ENCODE peak calls at places on chromosomes 3 and 15, in nine cellular contexts. V, R, B, S, Y, K, O, U and J are unnamed samples.

GRCh38 chr3:145188079-145188785 is 972.8 kb downstream of the PLOD2 start:
- DNase-seq in K (no peak), Y (peak; percentile 13), V (no peak), U (no peak), B (no peak), R (no peak), O (no peak), S (no peak), J (no peak)

GRCh38 chr15:66714543-66714981 is 12.5 kb downstream of the SMAD6 start:
- DNase-seq in U (no peak), S (no peak), V (no peak), O (no peak), R (peak; percentile 69), K (no peak), Y (peak; percentile 65), B (no peak), J (no peak)

GRCh38 chr3:78165876-78166275 is 1126.0 kb downstream of the ROBO2 start:
- DNase-seq in S (no peak), Y (no peak), V (no peak), K (no peak), B (no peak), O (no peak), U (no peak), R (no peak), J (no peak)

GRCh38 chr3:144031938-144032337 is 60.3 kb downstream of the DIPK2A start:
- DNase-seq in S (no peak), R (no peak), U (peak; percentile 92), K (no peak), V (peak; percentile 6), B (no peak), O (no peak), Y (no peak), J (no peak)

GRCh38 chr15:87154771-87155170 is 1075.1 kb downstream of the AGBL1 start:
- DNase-seq in R (peak; percentile 52), O (no peak), U (no peak), V (peak; percentile 95), K (no peak), S (no peak), B (no peak), Y (no peak), J (no peak)

GRCh38 chr15:89119489-89120478 is 31.5 kb downstream of the ABHD2 start:
- DNase-seq in U (no peak), S (peak; percentile 51), R (peak; percentile 69), V (no peak), Y (peak; percentile 66), O (no peak), B (peak; percentile 49), K (no peak), J (no peak)

GRCh38 chr3:14716593-14716992 is 41.7 kb downstream of the C3orf20 start:
- DNase-seq in B (no peak), Y (no peak), R (no peak), V (peak; percentile 28), U (no peak), O (no peak), S (no peak), K (no peak), J (no peak)

GRCh38 chr3:47432673-47433072 is 43.1 kb downstream of the SCAP start:
- DNase-seq in S (no peak), O (no peak), Y (no peak), V (no peak), U (peak; percentile 11), K (no peak), B (no peak), R (no peak), J (no peak)

GRCh38 chr3:120648290-120648689 is 33.7 kb downstream of the HGD start:
- DNase-seq in B (no peak), R (peak; percentile 51), K (no peak), O (no peak), V (no peak), U (no peak), S (no peak), Y (no peak), J (no peak)

GRCh38 chr3:86985427-86985826 is 5.5 kb downstream of the VGLL3 start:
- DNase-seq in V (no peak), B (no peak), K (no peak), O (no peak), S (no peak), Y (no peak), R (no peak), U (no peak), J (no peak)

GRCh38 chr15:27454281-27455060 is 483.5 kb downstream of the GABRG3 start:
- DNase-seq in V (peak; percentile 37), U (no peak), S (no peak), O (no peak), B (no peak), R (peak; percentile 54), Y (no peak), K (no peak), J (no peak)

GRCh38 chr15:82709421-82710207 is at the start of gene AP3B2:
- DNase-seq in U (no peak), K (peak; percentile 90), B (peak; percentile 44), O (peak; percentile 85), R (peak; percentile 49), V (peak; percentile 69), Y (peak; percentile 87), S (peak; percentile 16), J (peak; percentile 62)

GRCh38 chr15:35123743-35124142 is 38.6 kb upstream of the NANOGP8 start:
- DNase-seq in Y (no peak), U (no peak), V (no peak), K (no peak), B (no peak), S (no peak), R (no peak), O (no peak), J (no peak)

GRCh38 chr15:40838756-40839155 is 5.1 kb upstream of the SPINT1 start:
- DNase-seq in R (peak; percentile 21), K (peak; percentile 9), U (no peak), O (no peak), S (no peak), Y (no peak), B (no peak), V (peak; percentile 45), J (no peak)

GRCh38 chr15:67085818-67086649 is 20.6 kb downstream of the SMAD3 start:
- DNase-seq in K (no peak), B (no peak), S (no peak), U (no peak), V (peak; percentile 88), R (peak; percentile 88), Y (no peak), O (no peak), J (no peak)

GRCh38 chr3:44104668-44105321 is 136.9 kb upstream of the TOPAZ1 start:
- DNase-seq in O (no peak), U (no peak), V (peak; percentile 95), Y (no peak), R (peak; percentile 16), B (peak; percentile 65), K (no peak), S (no peak), J (no peak)

GRCh38 chr3:108036984-108037741 is 53.7 kb downstream of the CD47 start:
- DNase-seq in B (no peak), Y (peak; percentile 45), S (no peak), O (no peak), R (peak; percentile 71), V (no peak), U (no peak), K (no peak), J (no peak)

GRCh38 chr3:116743062-116743461 is 33.5 kb downstream of the TUSC7 start:
- DNase-seq in R (no peak), O (no peak), K (no peak), U (no peak), V (no peak), Y (no peak), B (no peak), S (no peak), J (no peak)

GRCh38 chr3:20700702-20701101 is 514.7 kb upstream of the SGO1 start:
- DNase-seq in V (no peak), O (no peak), S (no peak), K (no peak), B (no peak), Y (peak; percentile 1), R (no peak), U (no peak), J (no peak)

GRCh38 chr3:20696393-20697045 is 510.5 kb upstream of the SGO1 start:
- DNase-seq in V (no peak), U (no peak), S (no peak), O (no peak), K (no peak), B (no peak), R (no peak), Y (no peak), J (no peak)

GRCh38 chr3:20698896-20699295 is 512.9 kb upstream of the SGO1 start:
- DNase-seq in B (no peak), K (no peak), S (no peak), O (no peak), V (no peak), R (no peak), Y (no peak), U (no peak), J (no peak)
- H3K9me3 ChIP-seq in B (no peaks in the 10 kb centered on the region), K (peaks cover 5% of the 10 kb centered on the region), S (peaks cover 69% of the 10 kb centered on the region), O (no peaks in the 10 kb centered on the region), V (peaks cover 4% of the 10 kb centered on the region), R (no peaks in the 10 kb centered on the region), Y (no peaks in the 10 kb centered on the region), U (no peaks in the 10 kb centered on the region), J (no peaks in the 10 kb centered on the region)

DNA sequence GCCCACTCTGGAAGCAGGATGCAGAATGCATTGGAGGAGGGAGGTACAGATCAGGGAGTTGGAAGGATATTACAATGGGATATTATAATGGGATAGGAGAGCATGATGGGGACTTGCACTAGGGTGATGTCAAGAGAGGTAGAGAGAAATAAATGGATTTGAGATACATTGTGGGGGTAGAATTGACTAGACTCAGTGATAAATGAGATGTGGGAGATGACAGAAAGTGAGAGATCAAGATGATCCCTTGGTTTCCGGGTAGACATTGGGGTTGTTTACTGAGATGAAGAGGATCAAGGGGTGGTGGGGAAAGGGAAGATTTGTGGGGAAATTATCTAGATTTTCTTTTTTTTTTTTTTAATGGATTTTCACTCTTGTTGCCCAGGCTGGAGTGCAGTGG is 42.7 kb downstream of the BFSP2 start:
- DNase-seq in Y (no peak), B (no peak), O (no peak), V (no peak), S (no peak), K (no peak), U (no peak), R (no peak), J (no peak)
- H3K4me1 ChIP-seq in Y (no peaks in the 10 kb centered on the region), B (peaks cover 19% of the 10 kb centered on the region), O (peaks cover 15% of the 10 kb centered on the region), V (peaks cover 11% of the 10 kb centered on the region), S (peaks cover 27% of the 10 kb centered on the region), K (no peaks in the 10 kb centered on the region), U (no peaks in the 10 kb centered on the region), R (peaks cover 2% of the 10 kb centered on the region), J (peaks cover 3% of the 10 kb centered on the region)

DNA sequence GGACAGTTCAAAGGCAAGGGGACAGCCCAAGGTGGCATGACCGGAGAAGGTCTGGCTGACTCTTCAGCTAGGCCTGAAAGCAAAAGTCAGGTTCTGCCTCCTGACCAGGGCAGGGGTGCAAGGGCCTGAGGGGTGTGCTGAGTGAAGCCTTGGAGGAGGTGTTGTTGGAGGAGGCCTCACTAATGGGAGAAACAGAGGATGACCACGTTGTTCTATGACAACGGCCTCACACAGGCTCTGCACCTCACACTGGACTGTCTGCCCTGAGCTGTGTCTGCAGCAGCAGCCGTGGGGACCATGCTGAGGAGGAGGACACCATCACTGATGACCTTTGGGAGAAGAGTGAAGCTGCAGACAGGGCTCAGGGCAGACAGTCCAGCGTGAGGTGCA is 116.9 kb upstream of the ABHD17C start:
- DNase-seq in K (peak; percentile 53), B (no peak), S (no peak), O (no peak), U (peak; percentile 13), V (no peak), Y (no peak), R (no peak), J (no peak)
- H3K36me3 ChIP-seq in K (no peaks in the 10 kb centered on the region), B (no peaks in the 10 kb centered on the region), S (no peaks in the 10 kb centered on the region), O (peaks cover 8% of the 10 kb centered on the region), U (no peaks in the 10 kb centered on the region), V (no peaks in the 10 kb centered on the region), Y (no peaks in the 10 kb centered on the region), R (peaks cover 64% of the 10 kb centered on the region), J (no peaks in the 10 kb centered on the region)

GRCh38 chr3:28215407-28215806 is 26.0 kb upstream of the CMC1 start:
- DNase-seq in R (no peak), B (no peak), S (no peak), K (no peak), O (no peak), Y (no peak), U (no peak), V (no peak), J (no peak)
- H3K9me3 ChIP-seq in R (no peaks in the 10 kb centered on the region), B (no peaks in the 10 kb centered on the region), S (peaks cover 12% of the 10 kb centered on the region), K (peaks cover 49% of the 10 kb centered on the region), O (peaks cover 11% of the 10 kb centered on the region), Y (no peaks in the 10 kb centered on the region), U (no peaks in the 10 kb centered on the region), V (no peaks in the 10 kb centered on the region), J (peaks cover 3% of the 10 kb centered on the region)